ENCODE peak calls at places on chromosomes 11 and 22, in nine cellular contexts. R, H, V, L, F, M, X, E and W are unnamed samples.

GRCh38 chr11:47591764-47592163 is 2.4 kb downstream of the C1QTNF4 start:
- DNase-seq in V (no peak), X (no peak), H (no peak), R (no peak), M (no peak), L (no peak), E (peak; percentile 66), F (no peak), W (no peak)

GRCh38 chr22:28917747-28918543 is 34.6 kb downstream of the ZNRF3 start:
- DNase-seq in V (no peak), X (peak; percentile 57), F (peak; percentile 86), L (peak; percentile 48), E (no peak), H (no peak), M (peak; percentile 67), R (no peak), W (peak; percentile 54)

GRCh38 chr11:46026616-46027293 is 94.5 kb downstream of the PHF21A start:
- DNase-seq in V (no peak), R (no peak), M (no peak), H (no peak), F (no peak), L (no peak), X (no peak), E (no peak), W (no peak)

GRCh38 chr11:125244166-125244565 is 79.6 kb downstream of the PKNOX2 start:
- DNase-seq in F (no peak), R (no peak), L (no peak), M (no peak), V (no peak), E (no peak), H (no peak), X (no peak), W (no peak)

GRCh38 chr22:20413217-20414058 is 19.5 kb downstream of the ZNF74 start:
- DNase-seq in L (no peak), X (no peak), V (no peak), E (no peak), H (no peak), F (no peak), M (peak; percentile 36), R (no peak), W (no peak)

GRCh38 chr11:18065572-18065971 is 19.5 kb upstream of the TPH1 start:
- DNase-seq in V (peak; percentile 67), R (no peak), H (no peak), E (no peak), L (no peak), F (no peak), M (no peak), X (no peak), W (no peak)

GRCh38 chr22:26295583-26296126 is 126.4 kb downstream of the SEZ6L start:
- DNase-seq in H (no peak), E (no peak), L (no peak), M (no peak), X (no peak), F (no peak), V (no peak), R (no peak), W (no peak)

GRCh38 chr11:72668645-72669347 is 5.4 kb downstream of the PDE2A start:
- DNase-seq in M (no peak), E (no peak), V (no peak), H (no peak), X (no peak), L (no peak), R (no peak), F (no peak), W (peak; percentile 49)

GRCh38 chr11:126113515-126113957 is 50.9 kb upstream of the CDON start:
- DNase-seq in L (peak; percentile 61), V (peak; percentile 89), F (peak; percentile 84), H (no peak), E (peak; percentile 92), X (peak; percentile 93), R (no peak), M (peak; percentile 97), W (no peak)

GRCh38 chr22:47307326-47307725 is 544.9 kb downstream of the TBC1D22A start:
- DNase-seq in X (no peak), R (peak; percentile 45), F (no peak), E (no peak), H (peak; percentile 42), L (no peak), M (no peak), V (no peak), W (no peak)

GRCh38 chr11:46009647-46010046 is 87.2 kb downstream of the LARGE2 start:
- DNase-seq in F (no peak), M (no peak), R (no peak), E (no peak), V (no peak), H (no peak), L (no peak), X (no peak), W (no peak)

GRCh38 chr11:134026655-134027343 is 42.1 kb upstream of the JAM3 start:
- DNase-seq in R (no peak), F (no peak), E (no peak), H (no peak), X (no peak), L (peak; percentile 81), M (no peak), V (no peak), W (peak; percentile 45)

GRCh38 chr22:39314251-39314971 is 5.0 kb downstream of the RPL3 start:
- DNase-seq in F (no peak), X (no peak), H (no peak), E (no peak), V (no peak), M (no peak), L (no peak), R (no peak), W (peak; percentile 47)

GRCh38 chr11:44178381-44178780 is 82.9 kb downstream of the EXT2 start:
- DNase-seq in V (no peak), F (no peak), M (no peak), R (peak; percentile 21), X (no peak), L (no peak), E (no peak), H (no peak), W (peak; percentile 61)

GRCh38 chr11:67572747-67573419 is 10.7 kb upstream of the GSTP1 start:
- DNase-seq in H (no peak), E (peak; percentile 51), F (peak; percentile 69), V (peak; percentile 59), M (peak; percentile 82), L (peak; percentile 53), R (peak; percentile 64), X (peak; percentile 79), W (peak; percentile 87)

GRCh38 chr11:124179311-124179710 is 3.8 kb upstream of the OR10D3 start:
- DNase-seq in X (no peak), M (no peak), F (no peak), E (no peak), R (no peak), H (no peak), V (no peak), L (no peak), W (no peak)

GRCh38 chr11:65429724-65430405 is 7.3 kb downstream of the NEAT1 start:
- DNase-seq in V (peak; percentile 60), R (peak; percentile 27), E (peak; percentile 79), L (no peak), M (peak; percentile 89), X (peak; percentile 80), F (no peak), H (peak; percentile 91), W (peak; percentile 50)
- TF ChIP-seq POLR2AphosphoS5 in V (peak; percentile 61), R (peak; percentile 66), E (peak; percentile 74), L (peak; percentile 74), M (peak; percentile 81), X (no peak), F (peak; percentile 2), H (peak; percentile 13), W (no peak)

DNA sequence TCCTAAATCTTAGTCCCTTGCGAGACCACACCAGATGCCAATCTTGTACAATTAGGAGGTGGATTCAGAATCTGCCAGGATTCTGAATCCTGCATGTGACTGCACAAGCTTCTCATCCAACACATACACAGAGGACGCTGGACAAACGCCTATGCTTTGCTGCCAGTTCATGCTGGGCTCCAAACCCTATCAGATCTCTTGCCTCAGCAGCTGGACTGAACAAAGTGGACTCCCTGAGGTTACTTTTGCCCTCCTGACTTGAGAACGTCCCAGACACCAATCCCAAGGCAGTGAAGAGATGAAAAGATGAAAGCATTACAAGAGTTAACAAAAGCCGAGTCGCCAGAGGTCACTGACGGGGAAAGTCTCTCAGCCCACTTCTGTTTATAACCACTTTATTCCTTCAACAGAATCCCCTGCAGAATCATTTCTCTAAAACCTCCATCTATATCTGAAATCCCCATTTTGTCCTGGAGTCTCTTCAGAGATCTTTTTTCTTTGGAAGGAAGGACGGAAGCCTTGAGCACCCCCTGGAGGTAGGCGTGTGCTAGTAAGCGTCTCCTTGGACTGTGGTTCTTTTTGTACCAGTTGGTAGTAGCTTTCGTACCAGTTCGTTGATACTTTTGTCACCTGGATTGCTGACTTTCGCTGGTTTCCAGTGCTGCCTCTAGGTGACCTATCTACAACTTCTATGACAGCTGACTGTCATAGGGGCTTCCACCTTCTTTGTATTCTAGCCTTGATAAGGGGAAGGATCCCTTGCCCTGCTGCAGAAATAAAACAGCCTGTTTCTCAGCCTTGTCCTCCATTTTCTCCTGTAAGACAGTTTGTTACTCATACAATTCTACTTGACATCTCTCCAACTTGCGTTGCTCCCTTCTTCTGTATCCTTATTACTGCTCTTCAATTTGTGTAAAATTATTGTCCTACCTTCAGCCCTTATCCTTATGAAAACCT is 26.1 kb upstream of the EED start:
- DNase-seq in X (peak; percentile 64), M (peak; percentile 77), L (peak; percentile 70), E (peak; percentile 82), F (peak; percentile 64), R (peak; percentile 86), H (no peak), V (peak; percentile 64), W (peak; percentile 91)
- H3K4me3 ChIP-seq in X (peak overlapping the region; percentile 6), M (no peak overlapping the region), L (no peak overlapping the region), E (no peak overlapping the region), F (peak overlapping the region; percentile 24), R (no peak overlapping the region), H (no peak overlapping the region), V (peak overlapping the region; percentile 48), W (no peak overlapping the region)

GRCh38 chr22:49880281-49880680 is 26.6 kb downstream of the ZBED4 start:
- DNase-seq in H (no peak), M (no peak), X (no peak), V (no peak), F (no peak), E (peak; percentile 86), R (no peak), L (no peak), W (peak; percentile 57)
- TF ChIP-seq POLR2AphosphoS5 in H (no peak), M (no peak), X (no peak), V (no peak), F (no peak), E (no peak), R (no peak), L (no peak), W (no peak)

GRCh38 chr22:37344735-37345462 is 62.6 kb downstream of the CYTH4 start:
- DNase-seq in L (no peak), X (no peak), H (no peak), E (no peak), R (no peak), M (no peak), V (no peak), F (no peak), W (no peak)

GRCh38 chr22:37343863-37344734 is 61.8 kb downstream of the CYTH4 start:
- DNase-seq in V (no peak), F (no peak), M (no peak), H (no peak), L (no peak), E (no peak), X (no peak), R (no peak), W (no peak)

GRCh38 chr22:37345863-37346514 is 63.7 kb downstream of the CYTH4 start:
- DNase-seq in V (no peak), E (peak; percentile 53), X (no peak), L (peak; percentile 76), F (no peak), H (no peak), M (no peak), R (no peak), W (no peak)

GRCh38 chr22:37342065-37342464 is 59.8 kb downstream of the CYTH4 start:
- DNase-seq in H (no peak), E (no peak), V (no peak), R (no peak), M (no peak), F (no peak), X (no peak), L (no peak), W (no peak)

GRCh38 chr22:37343343-37343742 is 61.0 kb downstream of the CYTH4 start:
- DNase-seq in V (no peak), L (no peak), X (no peak), M (no peak), E (no peak), F (no peak), H (no peak), R (no peak), W (no peak)
- H3K4me3 ChIP-seq in V (no peak overlapping the region), L (no peak overlapping the region), X (no peak overlapping the region), M (no peak overlapping the region), E (no peak overlapping the region), F (no peak overlapping the region), H (no peak overlapping the region), R (no peak overlapping the region), W (no peak overlapping the region)